ENCODE peak calls at places on chromosome 5, in ten cellular contexts. Q, X, W, M, B, H, Y, O, N and R are unnamed samples. For H3K27me3, the result is how much of the 10 kb centered on the place peaks cover.

GRCh38 chr5:17325770-17326599 is 108.6 kb downstream of the BASP1 start:
- DNase-seq in O (no peak), M (no peak), N (no peak), B (no peak), H (no peak), Q (no peak), Y (no peak), X (no peak), W (no peak), R (no peak)

GRCh38 chr5:108251350-108251749 is 130.5 kb downstream of the FBXL17 start:
- DNase-seq in Y (no peak), N (no peak), Q (no peak), B (peak), O (no peak), M (peak), W (no peak), X (no peak), H (no peak), R (no peak)

GRCh38 chr5:137114529-137114928 is 384.6 kb downstream of the SPOCK1 start:
- DNase-seq in W (no peak), M (no peak), X (no peak), N (no peak), B (peak), Y (peak), O (no peak), Q (no peak), H (no peak), R (no peak)

GRCh38 chr5:124859027-124859426 is 112.6 kb upstream of the ZNF608 start:
- DNase-seq in M (no peak), H (no peak), O (peak), X (no peak), B (no peak), N (no peak), W (peak), Y (peak), Q (no peak), R (no peak)

GRCh38 chr5:135452366-135453030 is 347 bp upstream of the TIFAB start:
- DNase-seq in N (no peak), W (no peak), M (no peak), Q (peak), H (no peak), Y (no peak), X (no peak), B (no peak), O (no peak), R (no peak)

GRCh38 chr5:1235838-1236237 is 10.7 kb downstream of the SLC6A18 start:
- DNase-seq in M (no peak), O (no peak), Q (no peak), B (no peak), X (no peak), H (no peak), Y (no peak), W (no peak), N (no peak), R (no peak)

GRCh38 chr5:68239485-68239884 is 23.9 kb downstream of the PIK3R1 start:
- DNase-seq in H (no peak), B (peak), Y (peak), N (peak), X (peak), W (peak), Q (no peak), M (peak), O (peak), R (peak)

GRCh38 chr5:159911349-159911748 is 4.9 kb upstream of the ADRA1B start:
- DNase-seq in Y (no peak), M (no peak), W (no peak), B (no peak), N (no peak), H (no peak), Q (no peak), X (no peak), O (no peak), R (no peak)

GRCh38 chr5:75265731-75266130 is 29.1 kb upstream of the ANKRD31 start:
- DNase-seq in N (no peak), B (peak), M (no peak), O (no peak), X (no peak), H (no peak), W (no peak), Q (no peak), Y (peak), R (no peak)

GRCh38 chr5:174996941-174997340 is 272.6 kb downstream of the MSX2 start:
- DNase-seq in O (no peak), Q (no peak), X (no peak), H (no peak), N (no peak), B (no peak), Y (no peak), W (no peak), M (no peak), R (no peak)

GRCh38 chr5:64971538-64971937 is 202.8 kb downstream of the CWC27 start:
- DNase-seq in Y (peak), O (no peak), B (peak), N (no peak), M (peak), X (no peak), W (no peak), H (no peak), Q (no peak), R (no peak)

GRCh38 chr5:161301586-161301985 is 244.9 kb downstream of the GABRB2 start:
- DNase-seq in H (no peak), X (no peak), N (no peak), Q (no peak), Y (no peak), M (no peak), W (no peak), B (no peak), O (no peak), R (no peak)

GRCh38 chr5:179805070-179805528 is 1.6 kb downstream of the MGAT4B start:
- DNase-seq in Q (no peak), O (no peak), W (no peak), Y (no peak), N (peak), X (no peak), B (no peak), M (no peak), H (no peak), R (no peak)

GRCh38 chr5:176173647-176174046 is 64.6 kb upstream of the SIMC1 start:
- DNase-seq in N (no peak), Y (no peak), W (peak), X (no peak), Q (peak), B (no peak), H (no peak), O (no peak), M (no peak), R (no peak)

GRCh38 chr5:142888469-142889085 is 118.4 kb downstream of the ARHGAP26 start:
- DNase-seq in M (peak), H (no peak), X (no peak), Y (peak), O (no peak), W (no peak), B (peak), N (no peak), Q (no peak), R (no peak)

GRCh38 chr5:87074934-87075541 is 192.6 kb upstream of the RASA1 start:
- DNase-seq in Y (no peak), M (no peak), N (no peak), B (no peak), O (no peak), Q (no peak), W (no peak), H (no peak), X (no peak), R (no peak)

GRCh38 chr5:14109041-14109747 is 33.9 kb upstream of the TRIO start:
- DNase-seq in B (peak), W (no peak), H (no peak), O (no peak), X (no peak), Y (peak), M (peak), Q (no peak), N (peak), R (no peak)

GRCh38 chr5:72106922-72107873 is at the start of gene MAP1B:
- DNase-seq in Q (no peak), H (no peak), X (peak), M (peak), O (peak), Y (peak), N (no peak), B (peak), W (peak), R (no peak)

GRCh38 chr5:56064984-56065383 is 70.2 kb upstream of the IL6ST start:
- DNase-seq in B (peak), O (no peak), M (no peak), W (no peak), N (no peak), Y (peak), X (no peak), H (no peak), Q (no peak), R (no peak)

GRCh38 chr5:149749481-149750365 is 19.6 kb downstream of the PPARGC1B start:
- DNase-seq in B (no peak), H (no peak), N (no peak), M (no peak), Y (peak), Q (peak), X (no peak), O (no peak), W (no peak), R (no peak)

DNA sequence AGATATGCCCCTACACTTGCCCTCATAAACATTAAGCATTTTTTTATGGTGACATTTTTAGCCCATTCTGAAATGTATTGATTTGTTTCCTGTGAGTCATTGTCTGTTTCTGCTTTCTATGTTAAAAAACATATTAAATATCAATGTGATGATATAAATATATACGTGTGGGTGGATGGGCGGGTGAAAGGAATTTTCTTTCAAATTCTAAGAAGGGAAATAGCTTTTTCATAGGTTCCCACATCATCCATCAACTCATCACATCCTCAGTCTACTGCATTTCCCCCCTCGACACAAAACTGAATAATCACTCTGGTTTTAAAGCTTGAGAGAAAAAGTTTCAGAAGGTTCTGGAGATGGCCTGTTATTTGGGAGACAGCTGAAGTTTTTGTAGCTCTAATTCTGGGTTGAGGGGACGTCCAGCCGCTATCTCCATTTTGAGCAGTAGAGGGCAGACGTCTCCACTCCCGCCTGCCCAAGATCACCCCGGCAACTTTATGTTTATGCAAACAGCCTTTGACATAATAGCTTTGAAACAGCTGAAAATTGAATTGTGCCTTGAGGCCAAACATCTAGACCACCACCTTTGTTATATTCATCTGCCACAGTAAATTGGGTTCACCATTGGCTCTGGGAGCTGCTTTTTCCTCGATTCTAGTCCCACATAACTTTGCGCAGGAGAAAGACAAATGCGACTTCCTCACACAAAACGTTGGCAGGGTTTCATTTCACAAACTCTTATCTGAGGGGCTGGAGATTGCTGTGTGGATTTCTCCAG is 216.2 kb upstream of the CLINT1 start:
- DNase-seq in W (peak), M (peak), N (peak), Y (peak), H (peak), Q (no peak), B (peak), O (peak), X (peak), R (peak)
- H3K4me3 ChIP-seq in W (peak), M (peak), N (peak), Y (peak), H (peak), Q (no peak), B (peak), O (peak), X (peak), R (no peak)

GRCh38 chr5:95798048-95798447 is 24.5 kb downstream of the GLRX start:
- DNase-seq in X (no peak), Y (no peak), H (no peak), O (no peak), B (no peak), N (no peak), W (no peak), M (no peak), Q (no peak), R (no peak)
- H3K27me3 ChIP-seq in X (under half), Y (under half), H (under half), O (under half), B (under half), N (under half), W (under half), M (under half), Q (under half), R (under half)

GRCh38 chr5:39186722-39187539 is 32.4 kb downstream of the FYB1 start:
- DNase-seq in X (no peak), Q (no peak), O (no peak), Y (no peak), B (no peak), H (no peak), W (no peak), N (no peak), M (no peak), R (no peak)
- H3K27ac ChIP-seq in X (no peak), Q (no peak), O (no peak), Y (no peak), B (no peak), H (no peak), W (no peak), N (peak), M (no peak), R (no peak)

GRCh38 chr5:146342882-146343865 is 4.5 kb downstream of the POU4F3 start:
- DNase-seq in W (no peak), N (no peak), X (no peak), B (no peak), H (no peak), O (no peak), Q (no peak), Y (no peak), M (no peak), R (no peak)

GRCh38 chr5:146342519-146342881 is 3.9 kb downstream of the POU4F3 start:
- DNase-seq in M (no peak), W (no peak), Q (no peak), N (no peak), H (no peak), X (no peak), O (no peak), Y (no peak), B (no peak), R (no peak)

GRCh38 chr5:146345240-146345577 is 6.6 kb downstream of the POU4F3 start:
- DNase-seq in N (no peak), Q (no peak), M (no peak), Y (no peak), W (no peak), O (no peak), B (no peak), H (no peak), X (no peak), R (no peak)

GRCh38 chr5:146345578-146346366 is 7.1 kb downstream of the POU4F3 start:
- DNase-seq in Y (no peak), M (no peak), W (no peak), B (no peak), X (no peak), H (no peak), Q (no peak), O (no peak), N (no peak), R (no peak)

DNA sequence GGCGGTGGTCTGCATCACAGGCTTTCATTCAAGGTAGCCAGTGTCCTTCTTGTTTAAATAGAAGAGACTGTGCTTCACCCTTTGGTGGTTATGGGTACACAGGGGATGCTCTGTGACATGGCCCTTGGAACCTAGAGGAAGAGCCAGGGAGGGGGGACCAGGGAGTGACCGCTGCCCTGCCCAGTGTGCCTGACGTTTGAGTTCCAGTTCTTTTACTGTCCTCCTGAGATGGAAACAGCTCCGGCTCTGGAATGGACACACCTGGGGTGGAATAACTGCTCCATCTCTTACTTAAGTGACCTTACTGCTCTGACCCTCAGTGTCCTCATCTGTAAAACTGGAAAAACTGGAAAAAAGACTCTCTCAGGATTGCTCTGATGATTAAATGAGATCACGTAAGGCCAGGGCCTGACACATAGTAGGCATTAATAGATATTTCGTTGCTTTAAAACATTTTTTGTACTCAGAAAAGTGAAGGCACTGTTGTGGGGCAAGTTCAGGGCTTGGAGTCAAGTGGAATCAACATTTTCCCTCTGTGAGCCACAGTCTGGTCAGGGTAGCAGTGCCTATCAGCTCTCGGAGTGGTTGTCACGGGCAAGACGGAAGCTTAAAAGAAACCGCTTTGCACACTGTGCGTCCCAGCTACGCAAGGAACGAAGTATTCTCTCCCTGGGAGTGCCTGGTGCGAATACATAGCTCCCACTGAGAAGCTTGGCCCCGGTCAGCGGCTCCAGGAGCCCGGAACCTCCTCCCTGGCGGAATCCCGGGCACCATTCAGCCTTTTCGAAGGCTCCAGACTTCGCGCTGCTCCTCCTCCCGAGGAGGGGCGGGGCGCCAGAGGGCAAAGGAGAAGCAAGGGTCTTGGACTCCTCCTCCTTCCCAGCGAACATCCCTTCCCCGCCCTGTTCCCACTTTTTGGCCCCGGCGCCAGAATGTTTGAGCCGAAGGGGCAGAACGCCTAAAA is 5.8 kb downstream of the POU4F3 start:
- DNase-seq in Q (no peak), Y (no peak), O (no peak), W (no peak), X (no peak), N (no peak), H (no peak), M (no peak), B (no peak), R (no peak)
- H3K4me3 ChIP-seq in Q (no peak), Y (no peak), O (peak), W (peak), X (peak), N (no peak), H (peak), M (no peak), B (no peak), R (no peak)

GRCh38 chr5:178515776-178516561 is 74.2 kb downstream of the COL23A1 start:
- DNase-seq in B (no peak), M (no peak), W (no peak), H (no peak), X (no peak), Y (no peak), N (no peak), O (no peak), Q (no peak), R (no peak)
- H3K27me3 ChIP-seq in B (under half), M (under half), W (under half), H (under half), X (under half), Y (under half), N (under half), O (under half), Q (under half), R (under half)